ENCODE peak calls at places on chromosomes 6 and 20, in seven cellular contexts. O is astrocyte of the spinal cord, U is A673, K is progenitor cell of endocrine pancreas, F is bronchial epithelial cell, J is body of pancreas, I is nephron progenitor cell. V is an unnamed sample.

GRCh38 chr20:62198496-62198895 is 15.7 kb downstream of the MTG2 start:
- DNase-seq in F (no peak), K (no peak), U (no peak), J (no peak), I (no peak), O (no peak), V (no peak)

GRCh38 chr6:41167173-41167963 is 4.5 kb upstream of the TREM2 start:
- DNase-seq in F (peak), U (peak), J (no peak), K (peak), I (peak), O (peak), V (peak)

GRCh38 chr6:21201673-21202430 is 391.7 kb upstream of the SOX4 start:
- DNase-seq in F (no peak), O (no peak), K (no peak), J (no peak), I (peak), U (no peak), V (no peak)

GRCh38 chr20:34634392-34634791 is 42.5 kb downstream of the PIGU start:
- DNase-seq in I (no peak), O (no peak), J (no peak), F (no peak), K (no peak), U (no peak), V (no peak)

GRCh38 chr6:116405147-116405546 is 34.4 kb downstream of the DSE start:
- DNase-seq in U (no peak), J (no peak), K (no peak), F (no peak), I (peak), O (peak), V (no peak)

GRCh38 chr6:14200047-14200446 is 82.5 kb downstream of the CD83 start:
- DNase-seq in I (no peak), J (no peak), K (no peak), O (peak), U (no peak), F (peak), V (no peak)

GRCh38 chr6:85685713-85686112 is 43.0 kb upstream of the SYNCRIP start:
- DNase-seq in I (no peak), U (no peak), O (no peak), K (no peak), J (no peak), F (no peak), V (no peak)

GRCh38 chr6:138410972-138411667 is 7.1 kb downstream of the HEBP2 start:
- DNase-seq in F (peak), O (peak), U (no peak), I (no peak), K (no peak), J (no peak), V (no peak)

GRCh38 chr20:35907017-35907685 is 47.2 kb downstream of the SCAND1 start:
- DNase-seq in U (no peak), O (no peak), J (no peak), I (no peak), F (no peak), K (no peak), V (no peak)

GRCh38 chr6:43376551-43376981 is 7.1 kb upstream of the ZNF318 start:
- DNase-seq in O (no peak), J (no peak), K (no peak), F (peak), U (no peak), I (no peak), V (no peak)

GRCh38 chr6:3529232-3529631 is 72.4 kb upstream of the SLC22A23 start:
- DNase-seq in F (no peak), O (no peak), I (no peak), J (no peak), K (no peak), U (no peak), V (no peak)

GRCh38 chr6:53910834-53911233 is 116.0 kb downstream of the LRRC1 start:
- DNase-seq in O (no peak), F (no peak), K (no peak), I (no peak), U (no peak), J (no peak), V (no peak)

GRCh38 chr6:158760618-158761250 is 58.4 kb downstream of the EZR start:
- DNase-seq in J (no peak), K (no peak), I (no peak), F (no peak), O (no peak), U (no peak), V (no peak)

GRCh38 chr6:1062786-1063545 is 248.9 kb upstream of the FOXQ1 start:
- DNase-seq in J (no peak), I (no peak), O (no peak), U (no peak), F (no peak), K (no peak), V (no peak)

GRCh38 chr6:5906340-5906670 is 100.4 kb downstream of the NRN1 start:
- DNase-seq in J (no peak), I (no peak), O (no peak), K (no peak), F (no peak), U (no peak), V (no peak)

GRCh38 chr6:35034411-35035171 is 106.5 kb downstream of the TCP11 start:
- DNase-seq in J (peak), O (no peak), F (peak), I (no peak), U (no peak), K (no peak), V (no peak)

GRCh38 chr6:134123666-134124208 is 71.3 kb upstream of the SLC2A12 start:
- DNase-seq in I (no peak), J (no peak), K (no peak), O (peak), F (peak), U (peak), V (peak)

GRCh38 chr20:7540923-7541322 is 399.3 kb downstream of the HAO1 start:
- DNase-seq in U (no peak), J (no peak), I (no peak), F (peak), K (no peak), O (no peak), V (no peak)

GRCh38 chr6:4653141-4653540 is 123.1 kb upstream of the CDYL start:
- DNase-seq in O (no peak), U (peak), J (no peak), F (no peak), K (no peak), I (no peak), V (no peak)

GRCh38 chr6:162478191-162478642 is 249.3 kb downstream of the PRKN start:
- DNase-seq in O (no peak), U (no peak), F (no peak), K (no peak), I (no peak), J (no peak), V (no peak)

GRCh38 chr6:157332813-157333212 is 9.5 kb upstream of the TMEM242 start:
- DNase-seq in U (no peak), I (no peak), J (no peak), F (no peak), K (no peak), O (no peak), V (no peak)

GRCh38 chr6:14001329-14002012 is 76.7 kb downstream of the RNF182 start:
- DNase-seq in J (no peak), U (peak), O (peak), F (peak), K (no peak), I (no peak), V (no peak)

GRCh38 chr20:38168791-38169589 is 3.9 kb upstream of the TGM2 start:
- DNase-seq in O (no peak), F (peak), K (no peak), I (no peak), U (no peak), J (no peak), V (no peak)

GRCh38 chr6:134351615-134352474 is 33.9 kb upstream of the SGK1 start:
- DNase-seq in O (peak), I (peak), F (no peak), K (no peak), U (no peak), J (no peak), V (no peak)

GRCh38 chr6:97626586-97627441 is 343.8 kb upstream of the MMS22L start:
- DNase-seq in J (no peak), F (no peak), U (peak), K (no peak), I (peak), O (peak), V (no peak)

GRCh38 chr6:98156580-98156979 is 677.8 kb upstream of the POU3F2 start:
- DNase-seq in J (no peak), U (no peak), I (no peak), F (no peak), K (no peak), O (no peak), V (no peak)

GRCh38 chr6:41451039-41451438 is 95.1 kb upstream of the FOXP4 start:
- DNase-seq in K (no peak), I (peak), J (no peak), U (no peak), O (no peak), F (no peak), V (peak)

GRCh38 chr6:140979642-140980091 is 1153.1 kb upstream of the GJE1 start:
- DNase-seq in O (peak), F (peak), I (no peak), U (no peak), K (no peak), J (peak), V (no peak)

GRCh38 chr6:2931055-2931454 is 27.9 kb upstream of the SERPINB9 start:
- DNase-seq in F (no peak), O (no peak), I (no peak), J (no peak), U (no peak), K (no peak), V (no peak)

GRCh38 chr20:2260250-2260649 is 35.6 kb upstream of the TGM3 start:
- DNase-seq in K (no peak), J (no peak), U (no peak), O (no peak), F (peak), I (no peak), V (no peak)

GRCh38 chr6:149766156-149766768 is 16.7 kb downstream of the PCMT1 start:
- DNase-seq in K (no peak), J (no peak), I (no peak), O (peak), F (no peak), U (peak), V (no peak)

GRCh38 chr6:167848783-167849182 is 22.1 kb downstream of the AFDN start:
- DNase-seq in I (no peak), O (no peak), K (no peak), F (no peak), J (no peak), U (no peak), V (no peak)
- TF ChIP-seq CTCF in I (no peak), O (no peak), K (no peak), F (no peak), J (no peak), U (no peak), V (no peak)

DNA sequence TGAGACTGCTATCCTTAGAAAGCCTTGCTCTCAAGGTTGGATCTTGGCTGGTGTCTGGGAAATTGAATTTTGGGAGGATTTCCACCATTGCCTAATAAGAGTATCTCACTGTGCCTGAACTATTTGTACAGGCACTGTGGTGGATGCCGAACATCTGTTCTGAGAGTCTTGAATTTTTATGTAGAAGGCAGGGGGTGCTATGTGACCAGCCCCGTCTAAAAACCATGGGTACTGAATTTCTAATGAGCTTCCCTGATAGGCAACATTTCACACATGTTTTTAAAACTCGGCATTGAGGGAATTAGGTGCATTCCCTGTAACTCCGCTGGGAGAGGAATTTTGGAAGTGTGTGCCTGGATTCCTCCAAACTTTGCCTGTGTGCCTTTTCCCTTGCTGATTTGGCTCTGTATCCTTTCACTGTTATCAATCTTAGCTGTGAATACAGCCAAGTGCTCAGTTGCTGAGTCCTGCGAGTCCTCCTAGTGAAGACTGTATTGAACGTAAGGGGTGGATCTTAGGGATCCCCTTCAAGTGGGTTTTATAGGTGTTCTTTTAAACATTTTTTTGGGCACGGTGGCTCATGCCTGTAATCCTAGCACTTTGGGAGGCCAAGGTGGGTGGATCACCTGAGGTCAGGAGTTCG is 27.6 kb upstream of the SCAF8 start:
- DNase-seq in F (no peak), K (no peak), I (no peak), J (peak), O (no peak), U (peak), V (no peak)
- TF ChIP-seq CTCF in F (no peak), K (no peak), I (no peak), J (no peak), O (no peak), U (peak), V (no peak)

GRCh38 chr6:80316655-80317332 is 210.3 kb downstream of the BCKDHB start:
- DNase-seq in I (no peak), U (peak), K (no peak), O (no peak), J (no peak), F (no peak), V (no peak)
- TF ChIP-seq CTCF in I (no peak), U (peak), K (no peak), O (peak), J (no peak), F (no peak), V (no peak)

GRCh38 chr6:31321005-31321707 is 35.8 kb downstream of the HLA-B start:
- DNase-seq in I (no peak), F (no peak), K (no peak), J (no peak), U (no peak), O (no peak), V (no peak)

GRCh38 chr6:31317036-31317435 is 39.9 kb downstream of the HLA-B start:
- DNase-seq in K (no peak), O (no peak), U (no peak), J (peak), I (no peak), F (no peak), V (no peak)

DNA sequence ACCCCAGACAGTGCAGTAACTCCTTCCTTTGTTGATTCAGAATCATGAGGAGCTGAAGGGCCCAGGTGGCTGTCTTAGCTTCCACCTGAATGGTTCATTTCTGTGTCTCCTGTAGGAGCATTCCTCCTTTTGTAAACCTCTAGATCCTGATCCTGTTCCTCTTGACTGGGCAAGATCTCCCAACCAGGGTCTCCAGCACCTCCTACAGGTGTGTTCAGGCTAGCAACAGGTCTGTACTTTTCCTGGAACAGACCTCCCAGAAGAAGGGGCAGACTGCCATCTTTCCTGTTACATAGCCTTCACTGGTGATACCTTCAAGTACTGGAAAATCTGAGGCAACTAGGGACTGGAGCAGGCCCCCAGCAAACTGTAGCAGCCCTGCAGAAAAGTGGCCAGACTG is 35.2 kb downstream of the HLA-B start:
- DNase-seq in U (no peak), O (no peak), J (peak), F (no peak), I (no peak), K (no peak), V (peak)
- TF ChIP-seq CTCF in U (no peak), O (no peak), J (no peak), F (no peak), I (no peak), K (no peak), V (no peak)

GRCh38 chr20:45156728-45157127 is 18.0 kb upstream of the PI3 start:
- DNase-seq in O (no peak), F (no peak), K (no peak), J (no peak), I (no peak), U (no peak), V (no peak)

GRCh38 chr20:45153147-45153546 is 21.6 kb upstream of the PI3 start:
- DNase-seq in O (no peak), F (no peak), J (peak), I (no peak), U (no peak), K (no peak), V (no peak)

GRCh38 chr20:45153756-45154155 is 20.9 kb upstream of the PI3 start:
- DNase-seq in I (no peak), J (no peak), U (no peak), K (no peak), F (no peak), O (no peak), V (no peak)

GRCh38 chr20:45157977-45158376 is 16.7 kb upstream of the PI3 start:
- DNase-seq in F (peak), K (no peak), I (no peak), J (no peak), O (peak), U (peak), V (no peak)

GRCh38 chr20:45154183-45154582 is 20.5 kb upstream of the PI3 start:
- DNase-seq in U (no peak), O (no peak), F (no peak), I (no peak), J (no peak), K (no peak), V (no peak)
- TF ChIP-seq CTCF in U (no peak), O (no peak), F (no peak), I (no peak), J (no peak), K (no peak), V (no peak)

GRCh38 chr6:152356659-152357058 is 280.5 kb downstream of the SYNE1 start:
- DNase-seq in I (no peak), F (peak), O (peak), U (peak), J (no peak), K (no peak), V (peak)
- TF ChIP-seq CTCF in I (peak), F (peak), O (peak), U (peak), J (no peak), K (peak), V (no peak)

DNA sequence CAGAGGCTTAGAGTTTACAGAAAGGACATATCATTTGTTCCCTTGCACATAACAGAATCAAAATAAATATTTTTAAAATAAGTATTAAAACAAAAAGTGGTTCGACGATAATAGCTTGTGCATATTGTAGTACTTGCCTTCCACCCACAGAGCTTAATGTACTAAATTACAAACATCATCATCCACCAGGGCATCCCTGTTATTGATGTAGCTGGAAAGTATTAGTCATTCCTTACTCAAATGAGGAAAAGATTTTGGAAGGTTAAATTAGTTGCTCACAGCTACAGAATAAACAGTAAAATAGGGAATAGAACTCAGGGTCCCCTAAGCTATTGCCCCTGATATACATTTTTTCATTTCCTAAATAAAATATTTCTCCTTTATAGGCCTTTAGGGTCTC is 150.3 kb downstream of the PTPRK start:
- DNase-seq in K (no peak), O (peak), J (no peak), I (no peak), U (peak), F (peak), V (no peak)
- TF ChIP-seq CTCF in K (no peak), O (peak), J (no peak), I (no peak), U (no peak), F (no peak), V (no peak)

DNA sequence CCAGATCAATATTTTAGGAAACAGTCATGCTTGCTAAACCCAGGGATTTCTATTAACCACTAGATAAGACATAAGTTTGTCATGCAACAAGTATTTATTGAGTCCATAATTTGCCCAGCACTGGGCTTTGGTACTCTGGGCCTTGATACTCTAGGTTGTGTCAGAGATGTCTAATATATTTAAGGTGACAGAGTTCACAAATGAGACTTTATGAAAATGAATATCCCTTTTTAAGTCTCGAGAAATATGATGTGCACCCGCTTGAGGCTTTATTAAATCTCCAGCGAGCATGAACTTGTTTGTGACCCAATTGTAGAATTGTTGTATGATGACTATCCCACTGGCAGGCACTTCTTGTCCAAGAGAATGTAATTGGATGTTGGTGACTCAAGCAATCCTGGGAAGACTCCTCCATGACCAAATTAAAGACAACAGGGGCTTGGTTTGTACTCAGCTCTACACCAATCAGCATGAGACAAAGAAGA is 109.2 kb downstream of the ESR1 start:
- DNase-seq in K (no peak), U (no peak), J (no peak), I (no peak), F (peak), O (peak), V (no peak)
- TF ChIP-seq CTCF in K (no peak), U (no peak), J (no peak), I (no peak), F (no peak), O (no peak), V (no peak)

V was measured in endothelial cell.